ENCODE peak calls at places on chromosomes 1 and 21, in eight cellular contexts. Y is AG04450; W is NCI-H69; D is stimulated activated CD8-positive, alpha-beta memory T cell treated with anti-CD3 and anti-CD28 coated beads, Interleukin-4, amount 100 ng/mL, for 24 hours; X is Caki2; C is activated T-cell treated with anti-CD3 and anti-CD28 coated beads for 48 hours; I is glomerular endothelial cell; E is MCF 10A. G is an unnamed sample.

GRCh38 chr1:241311056-241311746 is 45.8 kb downstream of the RGS7 start:
- DNase-seq in Y (no peak), W (peak; percentile 18), D (no peak), X (no peak), C (no peak), I (no peak), E (peak; percentile 79), G (peak; percentile 42)

GRCh38 chr1:17688217-17688810 is 66.8 kb upstream of the ACTL8 start:
- DNase-seq in Y (no peak), W (no peak), D (no peak), X (no peak), C (no peak), I (no peak), E (no peak), G (no peak)

GRCh38 chr1:221845650-221846371 is 103.9 kb upstream of the DUSP10 start:
- DNase-seq in Y (peak; percentile 36), W (peak; percentile 98), D (no peak), X (peak; percentile 83), C (no peak), I (no peak), E (peak; percentile 97), G (peak; percentile 84)

GRCh38 chr1:114310771-114311251 is 157.1 kb upstream of the SYT6 start:
- DNase-seq in Y (no peak), W (no peak), D (no peak), X (no peak), C (no peak), I (no peak), E (no peak), G (peak; percentile 35)

GRCh38 chr1:12578860-12579422 is 39.1 kb downstream of the DHRS3 start:
- DNase-seq in Y (no peak), W (no peak), D (no peak), X (no peak), C (no peak), I (no peak), E (no peak), G (no peak)

GRCh38 chr1:206979379-206980043 is 9.3 kb upstream of the FCAMR start:
- DNase-seq in Y (no peak), W (peak; percentile 49), D (no peak), X (peak; percentile 49), C (no peak), I (no peak), E (peak; percentile 68), G (peak; percentile 57)

GRCh38 chr1:61337471-61337870 is 255.1 kb downstream of the NFIA start:
- DNase-seq in Y (no peak), W (peak; percentile 22), D (no peak), X (no peak), C (no peak), I (no peak), E (no peak), G (no peak)

GRCh38 chr1:7285856-7286454 is 485.1 kb upstream of the VAMP3 start:
- DNase-seq in Y (no peak), W (no peak), D (no peak), X (no peak), C (no peak), I (no peak), E (no peak), G (no peak)

GRCh38 chr1:41810446-41810845 is 108.3 kb downstream of the HIVEP3 start:
- DNase-seq in Y (peak; percentile 26), W (no peak), D (no peak), X (peak; percentile 30), C (peak; percentile 46), I (peak; percentile 20), E (peak; percentile 60), G (peak; percentile 21)

GRCh38 chr1:32321712-32322291 is 14.2 kb downstream of the MARCKSL1 start:
- DNase-seq in Y (no peak), W (peak; percentile 62), D (no peak), X (no peak), C (no peak), I (no peak), E (no peak), G (no peak)

GRCh38 chr21:43316156-43316845 is 110.6 kb downstream of the SIK1 start:
- DNase-seq in Y (no peak), W (no peak), D (no peak), X (no peak), C (no peak), I (no peak), E (no peak), G (no peak)

GRCh38 chr1:61506944-61507343 is 218.0 kb downstream of the TM2D1 start:
- DNase-seq in Y (no peak), W (no peak), D (no peak), X (no peak), C (no peak), I (no peak), E (no peak), G (no peak)

GRCh38 chr1:169608231-169608630 is 21.7 kb downstream of the SELP start:
- DNase-seq in Y (no peak), W (no peak), D (no peak), X (no peak), C (no peak), I (no peak), E (no peak), G (no peak)

GRCh38 chr1:2298685-2299673 is 70.9 kb downstream of the SKI start:
- DNase-seq in Y (no peak), W (no peak), D (no peak), X (no peak), C (no peak), I (no peak), E (no peak), G (no peak)

GRCh38 chr1:156086256-156086662 is 4.0 kb upstream of the MEX3A start:
- DNase-seq in Y (no peak), W (no peak), D (no peak), X (no peak), C (no peak), I (no peak), E (no peak), G (peak; percentile 87)

GRCh38 chr1:206955476-206956312 is 9.4 kb upstream of the PIGR start:
- DNase-seq in Y (no peak), W (peak; percentile 28), D (no peak), X (peak; percentile 52), C (no peak), I (no peak), E (no peak), G (no peak)

GRCh38 chr1:151988405-151988851 is 5.2 kb downstream of the S100A10 start:
- DNase-seq in Y (no peak), W (peak; percentile 69), D (no peak), X (peak; percentile 95), C (no peak), I (no peak), E (peak; percentile 97), G (peak; percentile 96)

GRCh38 chr1:9196129-9197040 is 38.2 kb upstream of the H6PD start:
- DNase-seq in Y (peak; percentile 57), W (peak; percentile 20), D (peak; percentile 42), X (peak; percentile 54), C (peak; percentile 64), I (no peak), E (peak; percentile 76), G (peak; percentile 45)

GRCh38 chr1:96424882-96425281 is 296.7 kb upstream of the PTBP2 start:
- DNase-seq in Y (no peak), W (no peak), D (no peak), X (no peak), C (no peak), I (no peak), E (no peak), G (no peak)

GRCh38 chr21:17911628-17912027 is 92.5 kb upstream of the C21orf91 start:
- DNase-seq in Y (no peak), W (no peak), D (no peak), X (no peak), C (no peak), I (no peak), E (peak; percentile 64), G (no peak)

GRCh38 chr1:171644805-171645483 is 7.5 kb downstream of the MYOC start:
- DNase-seq in Y (peak; percentile 61), W (peak; percentile 88), D (peak; percentile 24), X (peak; percentile 72), C (peak; percentile 53), I (peak; percentile 75), E (peak; percentile 94), G (peak; percentile 84)

GRCh38 chr1:40143891-40144575 is 17.2 kb upstream of the RLF start:
- DNase-seq in Y (peak; percentile 36), W (peak; percentile 73), D (peak; percentile 9), X (peak; percentile 48), C (peak; percentile 21), I (peak; percentile 54), E (peak; percentile 87), G (peak; percentile 68)

GRCh38 chr1:233032916-233033315 is 82.5 kb downstream of the NTPCR start:
- DNase-seq in Y (no peak), W (no peak), D (no peak), X (no peak), C (no peak), I (no peak), E (no peak), G (no peak)

GRCh38 chr21:37452222-37452621 is 85.6 kb downstream of the DYRK1A start:
- DNase-seq in Y (peak; percentile 84), W (peak; percentile 24), D (no peak), X (peak; percentile 80), C (no peak), I (no peak), E (peak; percentile 10), G (peak; percentile 93)

GRCh38 chr1:224528900-224529299 is 87.2 kb upstream of the CNIH3 start:
- DNase-seq in Y (peak; percentile 89), W (peak; percentile 50), D (no peak), X (peak; percentile 51), C (no peak), I (no peak), E (peak; percentile 76), G (peak; percentile 88)

GRCh38 chr1:35044406-35044805 is 12.7 kb upstream of the ZMYM6 start:
- DNase-seq in Y (no peak), W (no peak), D (no peak), X (no peak), C (no peak), I (no peak), E (no peak), G (no peak)

GRCh38 chr1:181086926-181087325 is 1.6 kb upstream of the IER5 start:
- DNase-seq in Y (no peak), W (no peak), D (no peak), X (no peak), C (no peak), I (no peak), E (peak; percentile 90), G (peak; percentile 66)